ENCODE peak calls at places on chromosomes 4 and X, in five cellular contexts. W is heart left ventricle, U is astrocyte, P is endodermal cell, L is body of pancreas. H is an unnamed sample. For H3K36me3, the result is how much of the 10 kb centered on the place peaks cover.

GRCh38 chr4:169160825-169161224 is 109.9 kb downstream of the SH3RF1 start:
- DNase-seq in W (no peak), U (peak), P (no peak), L (peak), H (no peak)

GRCh38 chr4:109472343-109472761 is 38.7 kb downstream of the SEC24B start:
- DNase-seq in W (no peak), U (peak), P (no peak), L (no peak), H (no peak)

GRCh38 chr4:168272488-168272887 is 46.1 kb downstream of the DDX60 start:
- DNase-seq in W (no peak), U (no peak), P (no peak), L (no peak), H (no peak)

GRCh38 chr4:148068065-148068911 is 336.4 kb downstream of the ARHGAP10 start:
- DNase-seq in W (no peak), U (no peak), P (peak), L (no peak), H (no peak)

GRCh38 chrX:37686348-37686736 is 751 bp downstream of the XK start:
- DNase-seq in W (no peak), U (no peak), P (no peak), L (no peak), H (no peak)

GRCh38 chrX:125203379-125203736 is 116.3 kb upstream of the TEX13C start:
- DNase-seq in W (no peak), U (no peak), P (peak), L (no peak), H (no peak)

GRCh38 chr4:176548571-176548970 is 228.8 kb downstream of the SPCS3 start:
- DNase-seq in W (no peak), U (peak), P (no peak), L (no peak), H (no peak)

GRCh38 chr4:90112715-90113114 is 14.5 kb upstream of the CCSER1 start:
- DNase-seq in W (no peak), U (no peak), P (no peak), L (no peak), H (no peak)

GRCh38 chrX:112803060-112803459 is 37.6 kb downstream of the AMOT start:
- DNase-seq in W (no peak), U (no peak), P (no peak), L (no peak), H (no peak)

GRCh38 chrX:133191739-133192039 is 26.5 kb downstream of the TFDP3 start:
- DNase-seq in W (no peak), U (no peak), P (no peak), L (no peak), H (no peak)

GRCh38 chr4:118351851-118352827 is 664 bp downstream of the PRSS12 start:
- DNase-seq in W (no peak), U (no peak), P (peak), L (peak), H (peak)

GRCh38 chr4:186845137-186845842 is 121.6 kb upstream of the FAT1 start:
- DNase-seq in W (peak), U (peak), P (no peak), L (peak), H (no peak)

GRCh38 chrX:63934160-63934559 is 149.1 kb upstream of the ARHGEF9 start:
- DNase-seq in W (no peak), U (no peak), P (peak), L (no peak), H (no peak)

DNA sequence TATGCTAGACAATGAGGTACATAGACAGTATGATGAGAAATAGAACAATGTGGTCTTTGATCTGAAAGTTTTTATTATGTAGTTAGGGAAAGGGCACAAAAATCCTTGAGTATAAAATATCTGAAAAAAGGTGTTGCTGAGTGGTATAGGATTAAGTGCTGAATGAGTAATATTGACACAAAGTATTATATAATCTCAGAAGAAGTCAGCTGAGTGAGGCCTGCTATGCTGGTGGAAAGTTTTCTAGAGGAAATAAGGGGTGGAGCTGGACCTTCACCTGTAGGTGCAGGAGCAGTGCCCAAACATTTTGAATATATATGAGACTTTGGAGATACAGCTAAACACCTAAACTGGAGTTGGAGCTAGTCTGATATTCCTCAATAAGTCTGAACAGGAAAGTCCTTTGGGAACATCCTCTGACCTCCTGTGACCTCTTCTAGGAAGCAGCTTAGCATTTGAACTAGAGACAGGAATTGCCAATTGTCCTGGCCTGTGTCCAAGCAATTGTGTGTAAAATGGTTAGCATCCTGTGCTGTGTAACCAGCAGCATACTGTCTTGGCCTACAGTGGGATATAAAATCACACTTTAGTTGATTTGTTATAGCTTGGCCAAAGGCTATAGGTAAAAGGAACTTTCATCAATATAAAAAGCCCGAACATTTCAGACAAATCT is 285.3 kb downstream of the ANKRD50 start:
- DNase-seq in W (peak), U (no peak), P (no peak), L (peak), H (peak)
- H3K36me3 ChIP-seq in W (under half), U (under half), P (under half), L (under half), H (under half)

GRCh38 chrX:48493890-48494364 is 14.9 kb upstream of the PORCN start:
- DNase-seq in W (no peak), U (no peak), P (peak), L (peak), H (no peak)
- TF ChIP-seq CTCF in W (peak), U (peak), P (peak), L (peak), H (no peak)

GRCh38 chrX:85037114-85037513 is 33.4 kb downstream of the APOOL start:
- DNase-seq in W (no peak), U (no peak), P (no peak), L (no peak), H (no peak)
- H3K36me3 ChIP-seq in W (under half), U (under half), P (under half), L (under half), H (under half)

DNA sequence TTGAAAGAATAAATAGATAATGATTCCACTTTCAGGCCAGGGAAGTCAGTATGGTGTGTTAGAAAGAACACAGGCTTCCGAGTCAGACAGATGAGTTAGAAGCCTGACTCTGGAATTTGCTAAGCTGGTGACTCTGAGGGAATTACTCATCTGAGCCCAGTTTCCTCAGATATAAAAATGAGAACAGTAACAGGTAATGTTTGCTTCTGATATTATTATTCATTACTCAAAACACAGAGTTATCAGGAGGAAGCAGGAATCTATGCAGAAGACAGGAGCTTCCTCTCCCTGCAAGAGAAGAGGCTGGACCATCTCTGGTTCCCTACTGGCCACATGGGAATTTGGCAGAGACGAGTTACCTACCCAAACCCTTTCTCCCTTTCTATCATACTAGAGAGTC is 163.1 kb downstream of the EVC2 start:
- DNase-seq in W (no peak), U (no peak), P (no peak), L (no peak), H (no peak)
- TF ChIP-seq CTCF in W (no peak), U (no peak), P (no peak), L (no peak), H (no peak)

DNA sequence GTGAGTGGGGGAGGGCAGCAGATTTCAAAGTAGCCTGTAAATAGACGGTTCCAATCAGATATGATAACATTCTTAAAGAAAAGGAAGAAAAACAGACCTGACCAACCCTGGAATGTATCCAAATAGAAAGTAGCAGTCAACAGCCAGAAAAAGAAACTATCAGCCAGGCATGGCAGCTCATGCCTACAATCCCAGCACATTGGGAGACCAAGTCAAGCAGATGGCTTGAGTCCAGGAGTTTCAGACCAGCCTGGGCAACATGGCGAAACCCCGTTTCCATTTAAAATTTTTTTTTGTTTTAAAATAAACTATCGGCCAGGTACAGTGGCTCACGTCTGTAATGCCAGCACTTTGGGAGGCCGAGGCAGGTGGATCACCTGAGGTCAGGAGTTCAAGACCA is 125.0 kb downstream of the THOC2 start:
- DNase-seq in W (no peak), U (no peak), P (no peak), L (no peak), H (no peak)
- H3K36me3 ChIP-seq in W (under half), U (under half), P (under half), L (under half), H (under half)

DNA sequence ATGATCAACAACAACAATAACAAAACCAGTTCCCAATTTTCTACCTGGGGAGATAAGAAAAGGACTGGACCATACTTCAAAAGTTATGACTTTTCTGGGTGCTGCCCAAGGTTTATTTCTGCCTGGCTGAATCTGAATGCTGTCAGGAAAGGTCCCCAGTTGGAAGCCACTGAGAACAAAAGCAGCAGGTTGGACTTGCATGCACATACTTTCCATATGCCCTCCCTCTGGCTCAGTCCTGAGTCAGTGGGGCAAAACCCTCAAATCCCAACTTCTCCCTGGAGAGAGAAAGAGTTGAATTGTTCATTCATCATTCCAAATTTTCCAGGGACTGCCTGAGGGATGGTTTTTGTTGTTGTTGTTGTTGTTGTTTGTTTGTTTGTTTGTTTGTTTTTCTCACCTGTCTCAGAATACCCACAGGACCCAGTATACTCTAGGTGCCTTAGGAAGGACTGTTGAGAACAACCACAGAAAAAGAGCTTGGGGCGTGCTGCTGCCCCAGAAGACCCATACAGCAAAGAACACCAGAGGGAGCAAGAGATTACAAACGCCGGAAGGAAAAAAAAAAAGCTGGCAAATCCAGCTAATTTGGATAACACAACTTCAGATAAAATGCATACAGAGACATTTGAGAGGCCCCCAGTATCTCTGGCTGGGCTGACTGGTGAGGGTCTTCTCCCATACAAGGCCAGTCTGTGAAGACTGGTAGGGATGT is 138.9 kb upstream of the INPP4B start:
- DNase-seq in W (no peak), U (no peak), P (peak), L (no peak), H (no peak)
- TF ChIP-seq CTCF in W (no peak), U (no peak), P (peak), L (peak), H (no peak)

GRCh38 chr4:529563-529962 is 30.6 kb downstream of the PIGG start:
- DNase-seq in W (no peak), U (no peak), P (no peak), L (no peak), H (no peak)
- H3K36me3 ChIP-seq in W (half or more), U (under half), P (half or more), L (under half), H (under half)

GRCh38 chr4:53809816-53810215 is 218.5 kb upstream of the LNX1 start:
- DNase-seq in W (no peak), U (no peak), P (no peak), L (no peak), H (no peak)
- TF ChIP-seq CTCF in W (no peak), U (no peak), P (no peak), L (no peak), H (no peak)